ENCODE peak calls at places on chromosomes 1 and 21, in nine cellular contexts. K, D, Z, S, F, T, M, J and V are unnamed samples.

GRCh38 chr1:229131243-229132105 is 139.4 kb upstream of the RAB4A start:
- DNase-seq in K (no peak), D (no peak), Z (no peak), S (no peak), F (no peak), T (no peak), M (no peak), J (no peak), V (peak)

GRCh38 chr1:65525297-65526048 is 105.0 kb downstream of the LEPR start:
- DNase-seq in K (no peak), D (no peak), Z (no peak), S (no peak), F (no peak), T (no peak), M (peak), J (no peak), V (peak)

GRCh38 chr1:22121421-22121911 is 21.4 kb downstream of the WNT4 start:
- DNase-seq in K (no peak), D (no peak), Z (no peak), S (no peak), F (peak), T (no peak), M (no peak), J (no peak), V (no peak)

GRCh38 chr1:185917646-185918045 is 183.5 kb downstream of the HMCN1 start:
- DNase-seq in K (no peak), D (no peak), Z (no peak), S (no peak), F (no peak), T (no peak), M (no peak), J (peak), V (peak)

GRCh38 chr21:41666641-41667051 is 100.2 kb downstream of the RIPK4 start:
- DNase-seq in K (no peak), D (no peak), Z (no peak), S (no peak), F (no peak), T (no peak), M (no peak), J (no peak), V (no peak)

GRCh38 chr1:237911911-237912310 is 21.2 kb upstream of the ZP4 start:
- DNase-seq in K (no peak), D (no peak), Z (no peak), S (no peak), F (no peak), T (no peak), M (no peak), J (no peak), V (no peak)

GRCh38 chr1:155598842-155599331 is 11.1 kb upstream of the MSTO1 start:
- DNase-seq in K (no peak), D (no peak), Z (peak), S (no peak), F (peak), T (no peak), M (peak), J (peak), V (no peak)

GRCh38 chr1:200316148-200316803 is 93.6 kb downstream of the ZNF281 start:
- DNase-seq in K (no peak), D (no peak), Z (no peak), S (no peak), F (no peak), T (no peak), M (no peak), J (no peak), V (no peak)

GRCh38 chr21:23887709-23888303 is 1719.5 kb downstream of the MRPL39 start:
- DNase-seq in K (peak), D (peak), Z (no peak), S (no peak), F (no peak), T (no peak), M (peak), J (no peak), V (no peak)

GRCh38 chr1:228064296-228064695 is 18.2 kb upstream of the ARF1 start:
- DNase-seq in K (no peak), D (no peak), Z (no peak), S (no peak), F (no peak), T (no peak), M (no peak), J (no peak), V (no peak)

GRCh38 chr1:204148098-204148406 is 3.8 kb downstream of the ETNK2 start:
- DNase-seq in K (no peak), D (no peak), Z (no peak), S (no peak), F (no peak), T (no peak), M (no peak), J (no peak), V (no peak)